ENCODE peak calls at places on chromosomes 2 and 18, in nine cellular contexts. N, U, Z, J, C, O, V, T and H are unnamed samples.

GRCh38 chr2:205259131-205259530 is 423.2 kb upstream of the NRP2 start:
- DNase-seq in N (no peak), U (no peak), Z (no peak), J (no peak), C (no peak), O (peak), V (no peak), T (no peak), H (no peak)

GRCh38 chr2:189580267-189580661 is 322 bp downstream of the SLC40A1 start:
- DNase-seq in N (no peak), U (peak), Z (no peak), J (no peak), C (peak), O (no peak), V (peak), T (peak), H (peak)

GRCh38 chr2:162118166-162119031 is 33.6 kb downstream of the GCG start:
- DNase-seq in N (no peak), U (no peak), Z (no peak), J (peak), C (no peak), O (peak), V (peak), T (no peak), H (no peak)

GRCh38 chr18:26471027-26471426 is 77.3 kb downstream of the KCTD1 start:
- DNase-seq in N (no peak), U (no peak), Z (no peak), J (no peak), C (no peak), O (no peak), V (no peak), T (peak), H (no peak)

GRCh38 chr2:74440005-74440377 is 1.7 kb downstream of the RTKN start:
- DNase-seq in N (no peak), U (peak), Z (peak), J (peak), C (peak), O (peak), V (peak), T (peak), H (peak)

GRCh38 chr2:149063177-149063576 is 24.7 kb downstream of the LYPD6B start:
- DNase-seq in N (no peak), U (no peak), Z (no peak), J (no peak), C (no peak), O (no peak), V (no peak), T (no peak), H (no peak)

GRCh38 chr2:78992451-78992806 is 33.1 kb upstream of the REG3G start:
- DNase-seq in N (no peak), U (peak), Z (no peak), J (no peak), C (peak), O (no peak), V (peak), T (peak), H (peak)

GRCh38 chr18:41850781-41851180 is 104.3 kb upstream of the PIK3C3 start:
- DNase-seq in N (no peak), U (no peak), Z (no peak), J (no peak), C (no peak), O (no peak), V (no peak), T (no peak), H (no peak)

GRCh38 chr2:212520340-212520739 is 18.3 kb downstream of the ERBB4 start:
- DNase-seq in N (no peak), U (no peak), Z (no peak), J (peak), C (no peak), O (peak), V (peak), T (no peak), H (peak)

GRCh38 chr2:9326975-9327374 is 96.4 kb downstream of the ITGB1BP1 start:
- DNase-seq in N (no peak), U (no peak), Z (no peak), J (no peak), C (no peak), O (peak), V (no peak), T (no peak), H (peak)

GRCh38 chr2:50335433-50335832 is 696.5 kb downstream of the NRXN1 start:
- DNase-seq in N (no peak), U (no peak), Z (no peak), J (no peak), C (no peak), O (no peak), V (no peak), T (no peak), H (no peak)

GRCh38 chr2:153871231-153872221 is at the start of gene GALNT13:
- DNase-seq in N (no peak), U (no peak), Z (peak), J (no peak), C (peak), O (no peak), V (peak), T (peak), H (peak)

GRCh38 chr2:100011272-100011711 is 131.1 kb downstream of the AFF3 start:
- DNase-seq in N (no peak), U (no peak), Z (no peak), J (no peak), C (no peak), O (peak), V (peak), T (no peak), H (no peak)

GRCh38 chr18:76524477-76524876 is 29.4 kb upstream of the ZNF516 start:
- DNase-seq in N (no peak), U (no peak), Z (no peak), J (no peak), C (no peak), O (no peak), V (no peak), T (no peak), H (no peak)

GRCh38 chr2:237452846-237453245 is 34.2 kb upstream of the MLPH start:
- DNase-seq in N (no peak), U (no peak), Z (no peak), J (no peak), C (no peak), O (peak), V (peak), T (no peak), H (no peak)

GRCh38 chr2:135845997-135846396 is 9.0 kb upstream of the LCT start:
- DNase-seq in N (no peak), U (no peak), Z (no peak), J (no peak), C (no peak), O (no peak), V (no peak), T (no peak), H (no peak)

GRCh38 chr2:156341482-156342251 is 9.1 kb upstream of the NR4A2 start:
- DNase-seq in N (peak), U (peak), Z (peak), J (peak), C (peak), O (peak), V (peak), T (peak), H (peak)